ENCODE peak calls at places on chromosomes 16 and 17, in ten cellular contexts. W is EH; Y is ACHN; Q is cardiac fibroblast; F is RCC 7860; L is M059J; V is left ventricle myocardium superior; R is activated T-cell treated with anti-CD3 and anti-CD28 coated beads, Interleukin-2, amount 50 U/mL, for 72 hours; X is NCI-H1417 treated with DMSO at 0.1 percent for 48 hours; I is effector memory CD8-positive, alpha-beta T cell. Z is an unnamed sample.

GRCh38 chr16:74698220-74698619 is 2.4 kb downstream of the MLKL start:
- DNase-seq in W (peak; percentile 15), Y (peak; percentile 14), Q (no peak), F (no peak), L (peak; percentile 18), V (no peak), R (no peak), X (no peak), I (no peak), Z (no peak)

GRCh38 chr16:76639685-76640289 is 362.6 kb downstream of the CNTNAP4 start:
- DNase-seq in W (no peak), Y (peak; percentile 53), Q (peak; percentile 22), F (no peak), L (peak; percentile 27), V (no peak), R (no peak), X (no peak), I (no peak), Z (no peak)

GRCh38 chr16:25488435-25488834 is 203.3 kb upstream of the HS3ST4 start:
- DNase-seq in W (no peak), Y (no peak), Q (no peak), F (no peak), L (no peak), V (no peak), R (no peak), X (no peak), I (no peak), Z (no peak)

GRCh38 chr16:55274391-55274790 is 49.6 kb upstream of the IRX6 start:
- DNase-seq in W (no peak), Y (no peak), Q (no peak), F (no peak), L (no peak), V (no peak), R (no peak), X (no peak), I (no peak), Z (no peak)

GRCh38 chr17:13030459-13031305 is 12.9 kb upstream of the ELAC2 start:
- DNase-seq in W (peak; percentile 53), Y (peak; percentile 58), Q (peak; percentile 71), F (peak; percentile 4), L (peak; percentile 44), V (no peak), R (peak; percentile 26), X (no peak), I (peak; percentile 50), Z (no peak)

GRCh38 chr16:24491721-24492120 is 47.6 kb upstream of the RBBP6 start:
- DNase-seq in W (peak; percentile 50), Y (no peak), Q (no peak), F (no peak), L (peak; percentile 87), V (no peak), R (no peak), X (no peak), I (no peak), Z (no peak)

GRCh38 chr16:78340590-78340989 is 241.1 kb downstream of the WWOX start:
- DNase-seq in W (no peak), Y (no peak), Q (no peak), F (no peak), L (no peak), V (no peak), R (no peak), X (no peak), I (no peak), Z (no peak)

GRCh38 chr17:49343273-49343672 is 18.8 kb downstream of the ZNF652 start:
- DNase-seq in W (peak; percentile 76), Y (no peak), Q (peak; percentile 49), F (no peak), L (peak; percentile 46), V (no peak), R (peak; percentile 28), X (no peak), I (no peak), Z (no peak)